ENCODE peak calls at places on chromosomes 11 and 22, in seven cellular contexts. E is adrenal gland; F is H1; M is activated CD8-positive, alpha-beta memory T cell treated with anti-CD3 and anti-CD28 coated beads for 48 hours; T is germinal center; K is GM10248; J is progenitor cell of endocrine pancreas. L is an unnamed sample.

GRCh38 chr11:14132312-14132711 is 169.8 kb downstream of the SPON1 start:
- DNase-seq in K (no peak), J (no peak), M (no peak), E (no peak), T (no peak), F (no peak), L (no peak)

GRCh38 chr22:50314455-50315288 is 7.2 kb upstream of the PLXNB2 start:
- DNase-seq in K (peak), T (peak), F (no peak), M (peak), E (peak), J (no peak), L (peak)

GRCh38 chr11:69906453-69906907 is 87.3 kb upstream of the FGF3 start:
- DNase-seq in M (no peak), F (no peak), E (no peak), T (no peak), K (no peak), J (no peak), L (no peak)

GRCh38 chr11:110453684-110454354 is 24.1 kb downstream of the FDX1 start:
- DNase-seq in E (no peak), J (no peak), K (peak), F (no peak), T (no peak), M (no peak), L (no peak)

GRCh38 chr11:13963169-13963948 is 836 bp downstream of the SPON1 start:
- DNase-seq in F (no peak), M (peak), J (peak), E (peak), K (peak), T (peak), L (no peak)

GRCh38 chr11:112659185-112659584 is 302.0 kb upstream of the NCAM1 start:
- DNase-seq in J (no peak), F (no peak), E (no peak), T (no peak), K (no peak), M (no peak), L (no peak)

GRCh38 chr11:8017894-8018741 is 31.0 kb downstream of the EIF3F start:
- DNase-seq in J (no peak), T (no peak), E (no peak), F (no peak), K (no peak), M (no peak), L (no peak)

GRCh38 chr11:99171330-99171729 is 150.6 kb downstream of the CNTN5 start:
- DNase-seq in E (no peak), M (no peak), J (no peak), K (no peak), T (no peak), F (no peak), L (no peak)

GRCh38 chr11:33262016-33262638 is 4.9 kb downstream of the HIPK3 start:
- DNase-seq in F (no peak), T (no peak), J (no peak), K (no peak), E (no peak), M (no peak), L (no peak)

GRCh38 chr11:9351956-9352355 is 32.5 kb upstream of the IPO7 start:
- DNase-seq in J (no peak), F (no peak), E (no peak), M (no peak), T (no peak), K (no peak), L (no peak)

GRCh38 chr22:31284241-31284745 is 8.0 kb downstream of the PIK3IP1 start:
- DNase-seq in K (no peak), E (no peak), M (no peak), J (no peak), F (no peak), T (no peak), L (no peak)

GRCh38 chr11:33531743-33532181 is 168.9 kb downstream of the C11orf91 start:
- DNase-seq in K (no peak), J (no peak), E (peak), T (no peak), F (no peak), M (no peak), L (no peak)

GRCh38 chr11:62687508-62688396 is 1.6 kb downstream of the LRRN4CL start:
- DNase-seq in E (no peak), J (no peak), M (no peak), F (no peak), T (no peak), K (no peak), L (no peak)

GRCh38 chr11:128726464-128727139 is 32.7 kb downstream of the FLI1 start:
- DNase-seq in J (no peak), F (no peak), K (peak), T (peak), M (no peak), E (no peak), L (peak)

GRCh38 chr11:74820763-74821162 is 72.1 kb downstream of the RNF169 start:
- DNase-seq in K (no peak), E (no peak), J (no peak), M (no peak), T (no peak), F (no peak), L (no peak)

GRCh38 chr11:72738199-72739141 is 13.7 kb downstream of the ARAP1 start:
- DNase-seq in T (peak), J (no peak), E (no peak), K (peak), F (no peak), M (no peak), L (peak)

GRCh38 chr22:27829620-27830019 is 28.1 kb upstream of the MN1 start:
- DNase-seq in J (no peak), K (no peak), T (no peak), F (no peak), M (no peak), E (no peak), L (no peak)

GRCh38 chr11:75471134-75471943 is 38.3 kb upstream of the KLHL35 start:
- DNase-seq in M (no peak), K (no peak), E (no peak), F (no peak), T (no peak), J (no peak), L (no peak)